ENCODE peak calls at places on chromosome 1, in eight cellular contexts. L is K562, X is suprapubic skin, P is transverse colon, W is tibial nerve, U is ovary, K is stomach, M is SK-N-SH. I is an unnamed sample.

GRCh38 chr1:13714851-13715250 is 14.9 kb downstream of the PRDM2 start:
- DNase-seq in L (no peak), X (no peak), P (no peak), W (no peak), U (no peak), K (no peak), M (no peak), I (no peak)

GRCh38 chr1:32873484-32873883 is 2.8 kb upstream of the FNDC5 start:
- DNase-seq in L (no peak), X (peak; percentile 48), P (no peak), W (no peak), U (no peak), K (peak; percentile 21), M (no peak), I (no peak)

GRCh38 chr1:225567789-225568188 is 85.1 kb downstream of the ENAH start:
- DNase-seq in L (no peak), X (no peak), P (no peak), W (no peak), U (no peak), K (no peak), M (no peak), I (no peak)

GRCh38 chr1:93093332-93094006 is 14.4 kb downstream of the MTF2 start:
- DNase-seq in L (no peak), X (no peak), P (no peak), W (no peak), U (no peak), K (no peak), M (no peak), I (no peak)

GRCh38 chr1:51693420-51694144 is 76.7 kb downstream of the OSBPL9 start:
- DNase-seq in L (no peak), X (no peak), P (no peak), W (no peak), U (no peak), K (no peak), M (no peak), I (no peak)

GRCh38 chr1:207335695-207336363 is 14.4 kb downstream of the CD55 start:
- DNase-seq in L (no peak), X (no peak), P (no peak), W (no peak), U (no peak), K (no peak), M (no peak), I (no peak)

GRCh38 chr1:27504588-27505419 is 14.8 kb upstream of the WASF2 start:
- DNase-seq in L (peak; percentile 69), X (peak; percentile 88), P (peak; percentile 54), W (peak; percentile 81), U (peak; percentile 91), K (peak; percentile 49), M (peak; percentile 71), I (no peak)

GRCh38 chr1:89739013-89739843 is 81.6 kb upstream of the LRRC8D start:
- DNase-seq in L (peak; percentile 14), X (no peak), P (no peak), W (no peak), U (no peak), K (no peak), M (no peak), I (no peak)

GRCh38 chr1:44524655-44525530 is 119.8 kb downstream of the RNF220 start:
- DNase-seq in L (no peak), X (no peak), P (no peak), W (no peak), U (no peak), K (no peak), M (no peak), I (no peak)

GRCh38 chr1:3631330-3631729 is 6.5 kb downstream of the TPRG1L start:
- DNase-seq in L (no peak), X (no peak), P (no peak), W (no peak), U (no peak), K (no peak), M (no peak), I (no peak)

GRCh38 chr1:43267291-43267805 is 2.4 kb upstream of the TMEM125 start:
- DNase-seq in L (no peak), X (no peak), P (no peak), W (no peak), U (no peak), K (peak; percentile 20), M (no peak), I (no peak)

GRCh38 chr1:230643887-230644286 is 1.6 kb downstream of the COG2 start:
- DNase-seq in L (no peak), X (no peak), P (peak; percentile 10), W (no peak), U (no peak), K (no peak), M (no peak), I (no peak)

GRCh38 chr1:95076034-95076433 is 3.3 kb upstream of the ALG14 start:
- DNase-seq in L (no peak), X (no peak), P (no peak), W (no peak), U (no peak), K (no peak), M (no peak), I (no peak)

GRCh38 chr1:4584471-4584870 is 69.9 kb upstream of the AJAP1 start:
- DNase-seq in L (no peak), X (no peak), P (no peak), W (no peak), U (no peak), K (no peak), M (no peak), I (no peak)

DNA sequence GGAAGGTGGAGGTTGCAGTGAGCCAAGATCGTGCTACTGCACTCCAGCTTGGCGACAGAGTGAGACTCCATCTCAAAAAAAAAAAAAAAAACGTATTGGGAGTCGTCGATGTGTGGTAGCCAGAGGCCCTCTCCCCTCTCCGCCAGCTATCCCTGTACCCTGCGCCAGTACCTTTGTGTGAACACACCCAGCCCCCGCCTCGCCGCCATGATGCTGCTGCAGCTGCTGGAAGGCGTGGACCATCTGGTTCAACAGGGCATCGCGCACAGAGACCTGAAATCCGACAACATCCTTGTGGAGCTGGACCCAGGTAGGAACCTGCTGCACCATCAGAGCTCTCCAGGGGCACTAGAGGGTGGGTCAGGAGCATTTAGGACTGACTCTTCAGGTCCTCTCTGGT is 12.2 kb downstream of the PINK1 start:
- DNase-seq in L (no peak), X (no peak), P (no peak), W (no peak), U (no peak), K (no peak), M (no peak), I (no peak)
- H3K36me3 ChIP-seq in L (peaks cover 19% of the 10 kb centered on the region), X (peaks cover 83% of the 10 kb centered on the region), P (peaks cover 48% of the 10 kb centered on the region), W (no peaks in the 10 kb centered on the region), U (no peaks in the 10 kb centered on the region), K (peaks cover 100% of the 10 kb centered on the region), M (peaks cover 24% of the 10 kb centered on the region), I (peaks cover 99% of the 10 kb centered on the region)

GRCh38 chr1:14946567-14947285 is 206.8 kb upstream of the TMEM51 start:
- DNase-seq in L (no peak), X (no peak), P (peak; percentile 21), W (no peak), U (no peak), K (peak; percentile 47), M (no peak), I (no peak)

GRCh38 chr1:14946011-14946359 is 207.6 kb upstream of the TMEM51 start:
- DNase-seq in L (no peak), X (no peak), P (no peak), W (no peak), U (no peak), K (no peak), M (no peak), I (no peak)

GRCh38 chr1:14943516-14943851 is 210.1 kb upstream of the TMEM51 start:
- DNase-seq in L (no peak), X (no peak), P (no peak), W (no peak), U (no peak), K (no peak), M (no peak), I (no peak)

GRCh38 chr1:14944471-14944981 is 209.0 kb upstream of the TMEM51 start:
- DNase-seq in L (no peak), X (no peak), P (no peak), W (no peak), U (no peak), K (no peak), M (no peak), I (no peak)

DNA sequence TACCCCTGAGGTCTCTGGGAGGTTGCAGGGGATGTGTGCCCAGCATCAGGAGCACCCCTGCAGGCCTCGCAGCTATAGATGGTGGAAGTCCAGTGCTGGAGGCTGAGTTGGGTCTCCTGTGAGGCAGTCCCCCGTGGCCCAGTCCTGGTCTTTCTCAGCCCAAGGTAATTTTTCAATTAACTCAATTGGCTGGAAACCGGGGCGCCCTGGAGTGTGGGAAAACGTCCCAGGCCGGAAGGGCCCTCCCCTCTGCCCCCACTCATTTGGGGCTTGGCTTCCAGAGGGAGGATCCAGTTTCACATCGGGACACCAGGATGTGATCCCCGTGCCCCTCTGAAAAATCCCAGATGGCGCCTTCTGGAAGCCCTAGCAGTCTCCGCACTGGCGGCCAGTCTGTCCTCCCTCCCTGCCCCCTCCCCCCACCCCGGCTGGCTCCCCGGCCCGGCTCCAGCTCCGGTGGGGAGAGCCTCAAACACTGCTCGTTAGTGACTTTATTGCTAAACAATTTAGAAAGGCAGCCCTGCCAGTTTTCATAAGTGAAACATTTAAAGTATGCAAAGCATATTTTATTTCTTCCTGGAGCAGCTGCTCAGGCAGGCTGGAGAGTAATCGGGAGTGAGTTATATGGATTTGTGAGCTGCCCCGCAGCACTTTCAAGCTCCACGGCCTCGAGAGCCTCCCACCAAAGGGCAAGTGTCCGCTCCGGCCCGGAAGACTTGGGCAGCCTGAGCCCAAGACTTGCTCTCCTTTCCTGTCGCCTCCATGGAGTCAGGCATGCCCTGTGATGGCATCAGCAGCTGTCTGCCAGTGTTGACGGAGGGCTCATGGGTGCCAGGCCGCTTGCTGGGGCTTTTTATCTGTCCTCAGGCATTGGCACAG is 208.2 kb upstream of the TMEM51 start:
- DNase-seq in L (no peak), X (no peak), P (peak; percentile 50), W (no peak), U (peak; percentile 77), K (peak; percentile 30), M (peak; percentile 85), I (no peak)
- H3K27ac ChIP-seq in L (no peak overlapping the region), X (peak overlapping the region; percentile 88), P (peak overlapping the region; percentile 50), W (peak overlapping the region; percentile 57), U (peak overlapping the region; percentile 51), K (peak overlapping the region; percentile 80), M (peak overlapping the region; percentile 96), I (peak overlapping the region; percentile 85)

DNA sequence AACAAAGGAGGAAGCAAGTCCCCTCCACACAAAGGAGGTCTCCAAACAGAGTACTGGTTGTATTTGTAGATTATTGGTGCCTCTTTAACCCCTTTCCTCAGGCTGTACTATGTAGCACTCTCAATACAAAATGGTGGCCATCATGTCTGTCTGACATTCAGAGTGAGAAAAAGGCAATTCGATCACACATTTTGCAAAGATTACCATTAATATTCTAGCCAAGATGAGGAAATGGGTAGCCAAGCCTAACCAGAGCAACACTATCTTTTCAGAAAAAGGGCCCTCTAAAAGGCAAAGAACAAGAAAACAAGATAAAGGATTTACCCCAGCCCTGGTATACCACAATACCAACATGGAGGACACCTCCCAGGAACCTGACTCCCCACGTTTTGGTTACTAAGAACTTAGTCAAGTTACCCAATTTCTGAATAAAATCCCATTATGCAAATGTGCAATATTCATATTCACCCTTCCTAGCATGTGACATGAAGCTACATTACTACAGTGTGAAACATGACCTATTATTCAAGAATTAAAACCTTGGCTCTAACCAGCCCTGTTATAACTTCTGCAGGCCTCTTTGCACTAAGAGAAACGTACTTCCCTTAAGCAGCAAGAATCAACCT is 2.2 kb downstream of the KDM5B start:
- DNase-seq in L (no peak), X (no peak), P (no peak), W (no peak), U (no peak), K (no peak), M (no peak), I (no peak)
- TF ChIP-seq EP300 in L (no peak), X (no peak), P (no peak), W (no peak), U (no peak), K (no peak), M (no peak), I (no peak)

GRCh38 chr1:151624783-151625182 is 12.9 kb downstream of the SNX27 start:
- DNase-seq in L (no peak), X (no peak), P (no peak), W (no peak), U (no peak), K (no peak), M (no peak), I (no peak)
- H3K36me3 ChIP-seq in L (no peaks in the 10 kb centered on the region), X (no peaks in the 10 kb centered on the region), P (no peaks in the 10 kb centered on the region), W (no peaks in the 10 kb centered on the region), U (no peaks in the 10 kb centered on the region), K (peaks cover 8% of the 10 kb centered on the region), M (peaks cover 17% of the 10 kb centered on the region), I (no peaks in the 10 kb centered on the region)